ENCODE peak calls at places on chromosomes 2 and 18, in four cellular contexts. Z is K562, R is HepG2, F is GM12878. U is an unnamed sample.
A peak's percentile ranks its signal among the peaks of the same experiment; 100 is the strongest.

GRCh38 chr2:227324671-227325055 is 388 bp upstream of the MFF start:
- DNase-seq in F (no peak), R (no peak), Z (peak; percentile 9), U (peak; percentile 25)

GRCh38 chr2:133841905-133842304 is 273.6 kb upstream of the NCKAP5 start:
- DNase-seq in R (no peak), Z (no peak), F (no peak), U (no peak)

GRCh38 chr2:203691149-203691548 is 15.3 kb upstream of the CD28 start:
- DNase-seq in F (no peak), Z (no peak), R (peak; percentile 56), U (no peak)

GRCh38 chr18:54416459-54416858 is 58.8 kb downstream of the C18orf54 start:
- DNase-seq in R (no peak), F (no peak), Z (no peak), U (no peak)

GRCh38 chr2:196967126-196967525 is 40.6 kb upstream of the PGAP1 start:
- DNase-seq in Z (no peak), R (no peak), F (no peak), U (peak; percentile 24)

GRCh38 chr18:39414009-39414700 is 1848.6 kb upstream of the CELF4 start:
- DNase-seq in Z (no peak), F (no peak), R (no peak), U (no peak)

GRCh38 chr2:237616373-237617304 is 10.7 kb upstream of the LRRFIP1 start:
- DNase-seq in R (no peak), F (no peak), Z (no peak), U (no peak)

GRCh38 chr2:24111407-24111861 is 11.7 kb downstream of the PFN4 start:
- DNase-seq in R (no peak), F (no peak), Z (no peak), U (no peak)

GRCh38 chr2:17995594-17995993 is 117.1 kb downstream of the KCNS3 start:
- DNase-seq in R (no peak), F (no peak), Z (no peak), U (no peak)

GRCh38 chr18:70292628-70293027 is 3.8 kb downstream of the SOCS6 start:
- DNase-seq in R (no peak), F (no peak), Z (no peak), U (no peak)

GRCh38 chr2:238901461-238902057 is 53.7 kb downstream of the TWIST2 start:
- DNase-seq in R (no peak), F (no peak), Z (no peak), U (no peak)

GRCh38 chr2:120736955-120737801 is 1.5 kb downstream of the GLI2 start:
- DNase-seq in R (no peak), Z (no peak), F (no peak), U (peak; percentile 52)

DNA sequence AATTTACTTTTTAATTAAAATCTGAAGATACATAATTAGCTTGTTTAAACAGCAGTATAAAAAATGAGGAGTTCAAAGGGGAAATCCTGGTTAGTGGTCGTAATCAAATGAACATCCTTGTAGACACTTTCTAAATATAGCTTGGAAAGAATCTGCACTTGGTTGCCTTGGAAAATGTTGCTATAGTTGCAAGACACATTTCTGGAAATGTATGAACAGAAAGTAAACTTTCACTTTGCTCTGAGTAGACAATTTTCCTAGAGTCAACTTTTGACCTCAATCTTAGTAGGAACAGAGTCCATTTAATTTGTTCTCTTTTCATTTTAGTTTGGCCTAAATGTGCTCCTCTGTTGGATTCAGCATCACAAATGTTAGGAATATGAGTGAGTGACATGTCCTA is 38.4 kb downstream of the GCA start:
- DNase-seq in Z (no peak), F (no peak), R (no peak), U (no peak)
- TF ChIP-seq FOXK2 in Z (no peak), F (no peak), R (no peak), U (no peak)

DNA sequence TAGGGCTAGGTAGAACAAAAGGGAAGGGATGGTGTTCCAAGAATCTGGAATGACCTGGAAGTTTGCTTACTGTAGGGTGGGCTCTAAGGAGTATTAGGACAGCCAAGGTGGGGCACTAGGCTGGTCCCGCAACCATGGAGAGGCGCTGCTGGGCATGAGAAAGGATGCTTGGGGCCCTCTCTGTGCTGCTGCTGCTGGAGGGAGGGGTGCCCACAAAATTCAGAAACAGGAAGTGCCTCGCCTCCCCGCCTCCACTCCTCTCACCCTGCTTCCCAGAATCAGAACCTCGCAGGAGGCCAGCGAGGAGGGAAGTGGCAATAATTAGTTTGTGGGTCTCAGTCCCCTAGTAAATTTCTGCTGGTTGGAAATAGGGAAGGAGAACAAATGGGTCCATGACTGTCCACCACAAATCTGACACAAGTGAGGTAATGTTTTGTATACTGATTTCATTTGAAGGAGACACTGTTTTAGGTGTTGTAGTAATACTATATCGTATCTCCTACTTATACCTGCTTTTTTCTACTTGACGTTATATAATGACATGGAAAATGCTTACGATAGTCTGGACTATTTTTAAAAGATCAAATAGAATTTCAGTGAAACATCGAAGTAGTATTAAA is 7.9 kb upstream of the PDCL3 start:
- DNase-seq in F (no peak), R (no peak), Z (no peak), U (no peak)
- TF ChIP-seq FOXK2 in F (no peak), R (no peak), Z (no peak), U (no peak)

GRCh38 chr2:40106061-40106460 is 327.0 kb upstream of the THUMPD2 start:
- DNase-seq in F (no peak), Z (no peak), R (no peak), U (no peak)
- TF ChIP-seq FOXK2 in F (no peak), Z (no peak), R (no peak), U (no peak)

GRCh38 chr18:40670991-40671390 is 1284.0 kb upstream of the PIK3C3 start:
- DNase-seq in R (no peak), Z (no peak), F (no peak), U (no peak)
- TF ChIP-seq FOXK2 in R (no peak), Z (no peak), F (no peak), U (no peak)

U was measured in HEK293T.